ENCODE peak calls at places on chromosomes 6 and 20, in six cellular contexts. One of them, this sample, is unnamed.

GRCh38 chr6:106287215-106287614 is 38.3 kb downstream of the ATG5 start:
- DNase-seq in mesenchymal stem cell: peak; percentile 14
- DNase-seq in neuronal stem cell: no peak
- DNase-seq in H9: no peak
- DNase-seq in IMR-90: no peak
- DNase-seq in H1: no peak
- DNase-seq in this sample: peak; percentile 66

GRCh38 chr20:13443690-13444089 is 195.0 kb downstream of the TASP1 start:
- DNase-seq in mesenchymal stem cell: no peak
- DNase-seq in neuronal stem cell: no peak
- DNase-seq in H9: no peak
- DNase-seq in IMR-90: no peak
- DNase-seq in H1: no peak
- DNase-seq in this sample: no peak

GRCh38 chr20:64037498-64038213 is 1.7 kb downstream of the C20orf204 start:
- DNase-seq in mesenchymal stem cell: no peak
- DNase-seq in neuronal stem cell: no peak
- DNase-seq in H9: peak; percentile 75
- DNase-seq in IMR-90: no peak
- DNase-seq in H1: no peak
- DNase-seq in this sample: peak; percentile 51

GRCh38 chr20:58019850-58020625 is 208.4 kb downstream of the ANKRD60 start:
- DNase-seq in mesenchymal stem cell: no peak
- DNase-seq in neuronal stem cell: no peak
- DNase-seq in H9: peak; percentile 14
- DNase-seq in IMR-90: no peak
- DNase-seq in H1: no peak
- DNase-seq in this sample: no peak

GRCh38 chr6:144847906-144848305 is 562.8 kb downstream of the UTRN start:
- DNase-seq in mesenchymal stem cell: no peak
- DNase-seq in neuronal stem cell: no peak
- DNase-seq in H9: no peak
- DNase-seq in IMR-90: no peak
- DNase-seq in H1: no peak
- DNase-seq in this sample: peak; percentile 75

GRCh38 chr6:82567621-82568020 is 204.0 kb downstream of the TPBG start:
- DNase-seq in mesenchymal stem cell: peak; percentile 16
- DNase-seq in neuronal stem cell: no peak
- DNase-seq in H9: no peak
- DNase-seq in IMR-90: no peak
- DNase-seq in H1: no peak
- DNase-seq in this sample: no peak

GRCh38 chr20:58751956-58752355 is 59.4 kb downstream of the NPEPL1 start:
- DNase-seq in mesenchymal stem cell: no peak
- DNase-seq in neuronal stem cell: no peak
- DNase-seq in H9: no peak
- DNase-seq in IMR-90: no peak
- DNase-seq in H1: no peak
- DNase-seq in this sample: no peak

GRCh38 chr6:116564921-116565872 is 6.1 kb upstream of the RWDD1 start:
- DNase-seq in mesenchymal stem cell: no peak
- DNase-seq in neuronal stem cell: no peak
- DNase-seq in H9: no peak
- DNase-seq in IMR-90: no peak
- DNase-seq in H1: no peak
- DNase-seq in this sample: no peak

GRCh38 chr20:48153523-48153922 is 368.2 kb upstream of the SULF2 start:
- DNase-seq in mesenchymal stem cell: no peak
- DNase-seq in neuronal stem cell: no peak
- DNase-seq in H9: peak; percentile 38
- DNase-seq in IMR-90: no peak
- DNase-seq in H1: no peak
- DNase-seq in this sample: peak; percentile 84

GRCh38 chr6:101662111-101662897 is 268.8 kb downstream of the GRIK2 start:
- DNase-seq in mesenchymal stem cell: no peak
- DNase-seq in neuronal stem cell: no peak
- DNase-seq in H9: no peak
- DNase-seq in IMR-90: no peak
- DNase-seq in H1: no peak
- DNase-seq in this sample: no peak

GRCh38 chr6:169738972-169739529 is 12.3 kb downstream of the DYNLT2 start:
- DNase-seq in mesenchymal stem cell: no peak
- DNase-seq in neuronal stem cell: no peak
- DNase-seq in H9: no peak
- DNase-seq in IMR-90: no peak
- DNase-seq in H1: no peak
- DNase-seq in this sample: no peak

GRCh38 chr6:113299526-113299925 is 557.6 kb upstream of the MARCKS start:
- DNase-seq in mesenchymal stem cell: no peak
- DNase-seq in neuronal stem cell: no peak
- DNase-seq in H9: no peak
- DNase-seq in IMR-90: peak; percentile 41
- DNase-seq in H1: no peak
- DNase-seq in this sample: no peak

GRCh38 chr6:140062042-140063041 is 687.9 kb upstream of the CITED2 start:
- DNase-seq in mesenchymal stem cell: peak; percentile 85
- DNase-seq in neuronal stem cell: no peak
- DNase-seq in H9: no peak
- DNase-seq in IMR-90: peak; percentile 96
- DNase-seq in H1: no peak
- DNase-seq in this sample: peak; percentile 16

GRCh38 chr6:43009124-43009523 is 4.6 kb downstream of the MEA1 start:
- DNase-seq in mesenchymal stem cell: peak; percentile 39
- DNase-seq in neuronal stem cell: no peak
- DNase-seq in H9: no peak
- DNase-seq in IMR-90: peak; percentile 27
- DNase-seq in H1: no peak
- DNase-seq in this sample: peak; percentile 62

GRCh38 chr6:33672808-33673207 is 38.7 kb downstream of the UQCC2 start:
- DNase-seq in mesenchymal stem cell: peak; percentile 92
- DNase-seq in neuronal stem cell: no peak
- DNase-seq in H9: peak; percentile 69
- DNase-seq in IMR-90: peak; percentile 95
- DNase-seq in H1: no peak
- DNase-seq in this sample: peak; percentile 83

GRCh38 chr6:141988954-141989705 is 143.6 kb upstream of the GJE1 start:
- DNase-seq in mesenchymal stem cell: peak; percentile 78
- DNase-seq in neuronal stem cell: peak; percentile 40
- DNase-seq in H9: peak; percentile 69
- DNase-seq in IMR-90: peak; percentile 81
- DNase-seq in H1: peak; percentile 25
- DNase-seq in this sample: peak; percentile 93

GRCh38 chr6:168956884-168957730 is 296.5 kb downstream of the THBS2 start:
- DNase-seq in mesenchymal stem cell: peak; percentile 44
- DNase-seq in neuronal stem cell: peak; percentile 50
- DNase-seq in H9: peak; percentile 70
- DNase-seq in IMR-90: peak; percentile 80
- DNase-seq in H1: peak; percentile 25
- DNase-seq in this sample: peak; percentile 84

GRCh38 chr6:2578729-2579128 is 172.0 kb downstream of the MYLK4 start:
- DNase-seq in mesenchymal stem cell: no peak
- DNase-seq in neuronal stem cell: no peak
- DNase-seq in H9: no peak
- DNase-seq in IMR-90: peak; percentile 34
- DNase-seq in H1: no peak
- DNase-seq in this sample: peak; percentile 18

GRCh38 chr6:13593103-13593502 is 18.7 kb downstream of the SIRT5 start:
- DNase-seq in mesenchymal stem cell: no peak
- DNase-seq in neuronal stem cell: no peak
- DNase-seq in H9: no peak
- DNase-seq in IMR-90: no peak
- DNase-seq in H1: no peak
- DNase-seq in this sample: no peak

GRCh38 chr6:118869894-118870665 is 23.9 kb upstream of the ASF1A start:
- DNase-seq in mesenchymal stem cell: peak; percentile 6
- DNase-seq in neuronal stem cell: no peak
- DNase-seq in H9: no peak
- DNase-seq in IMR-90: no peak
- DNase-seq in H1: no peak
- DNase-seq in this sample: no peak

GRCh38 chr20:62321521-62321948 is 18.7 kb downstream of the ADRM1 start:
- DNase-seq in mesenchymal stem cell: peak; percentile 27
- DNase-seq in neuronal stem cell: no peak
- DNase-seq in H9: peak; percentile 78
- DNase-seq in IMR-90: no peak
- DNase-seq in H1: no peak
- DNase-seq in this sample: peak; percentile 67

GRCh38 chr20:32971703-32972161 is 32.5 kb downstream of the SUN5 start:
- DNase-seq in mesenchymal stem cell: no peak
- DNase-seq in neuronal stem cell: no peak
- DNase-seq in H9: peak; percentile 22
- DNase-seq in IMR-90: no peak
- DNase-seq in H1: no peak
- DNase-seq in this sample: no peak
- H3K4me2 ChIP-seq in mesenchymal stem cell: no peak overlapping the region
- H3K4me2 ChIP-seq in neuronal stem cell: no peak overlapping the region
- H3K4me2 ChIP-seq in H9: no peak overlapping the region
- H3K4me2 ChIP-seq in IMR-90: no peak overlapping the region
- H3K4me2 ChIP-seq in H1: no peak overlapping the region
- H3K4me2 ChIP-seq in this sample: no peak overlapping the region

DNA sequence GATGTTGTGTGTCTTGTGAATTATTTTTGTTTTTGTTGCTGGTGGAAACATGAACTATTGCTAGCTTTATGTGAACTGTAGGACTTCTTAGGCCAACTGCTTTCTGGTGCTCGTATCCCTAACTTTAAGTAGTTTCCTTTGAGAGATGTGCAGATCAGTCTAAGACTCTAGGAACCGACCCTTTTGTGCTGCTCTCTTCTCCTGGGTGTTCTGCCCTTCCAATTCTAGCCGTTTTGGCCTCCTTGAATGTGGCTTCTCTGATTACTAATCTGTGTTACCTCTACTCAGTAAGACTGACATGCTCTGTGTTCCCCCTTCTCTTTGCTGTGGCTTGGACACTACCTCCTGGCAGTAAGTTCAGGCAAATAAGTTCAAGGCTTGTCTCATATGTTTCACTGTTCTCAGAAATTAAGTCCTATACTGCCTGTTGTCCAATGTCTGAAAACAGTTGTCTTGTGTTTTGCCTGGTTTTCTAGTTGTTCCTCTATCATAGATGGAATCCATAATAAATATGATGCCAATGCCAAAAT is 58.0 kb downstream of the FOXO3 start:
- DNase-seq in mesenchymal stem cell: no peak
- DNase-seq in neuronal stem cell: no peak
- DNase-seq in H9: no peak
- DNase-seq in IMR-90: no peak
- DNase-seq in H1: no peak
- DNase-seq in this sample: no peak
- H3K4ac ChIP-seq in mesenchymal stem cell: no peak overlapping the region
- H3K4ac ChIP-seq in neuronal stem cell: no peak overlapping the region
- H3K4ac ChIP-seq in H9: no peak overlapping the region
- H3K4ac ChIP-seq in IMR-90: peak overlapping the region; percentile 30
- H3K4ac ChIP-seq in H1: no peak overlapping the region
- H3K4ac ChIP-seq in this sample: no peak overlapping the region

GRCh38 chr6:30100154-30100553 is 12.7 kb downstream of the TRIM31 start:
- DNase-seq in mesenchymal stem cell: no peak
- DNase-seq in neuronal stem cell: no peak
- DNase-seq in H9: no peak
- DNase-seq in IMR-90: no peak
- DNase-seq in H1: no peak
- DNase-seq in this sample: no peak
- H3K4me2 ChIP-seq in mesenchymal stem cell: no peak overlapping the region
- H3K4me2 ChIP-seq in neuronal stem cell: peak overlapping the region; percentile 20
- H3K4me2 ChIP-seq in H9: peak overlapping the region; percentile 95
- H3K4me2 ChIP-seq in IMR-90: no peak overlapping the region
- H3K4me2 ChIP-seq in H1: peak overlapping the region; percentile 79
- H3K4me2 ChIP-seq in this sample: no peak overlapping the region

GRCh38 chr20:38164624-38165088 is 414 bp downstream of the TGM2 start:
- DNase-seq in mesenchymal stem cell: no peak
- DNase-seq in neuronal stem cell: no peak
- DNase-seq in H9: no peak
- DNase-seq in IMR-90: no peak
- DNase-seq in H1: no peak
- DNase-seq in this sample: no peak
- H3K4ac ChIP-seq in mesenchymal stem cell: peak overlapping the region; percentile 77
- H3K4ac ChIP-seq in neuronal stem cell: no peak overlapping the region
- H3K4ac ChIP-seq in H9: no peak overlapping the region
- H3K4ac ChIP-seq in IMR-90: peak overlapping the region; percentile 92
- H3K4ac ChIP-seq in H1: no peak overlapping the region
- H3K4ac ChIP-seq in this sample: no peak overlapping the region

DNA sequence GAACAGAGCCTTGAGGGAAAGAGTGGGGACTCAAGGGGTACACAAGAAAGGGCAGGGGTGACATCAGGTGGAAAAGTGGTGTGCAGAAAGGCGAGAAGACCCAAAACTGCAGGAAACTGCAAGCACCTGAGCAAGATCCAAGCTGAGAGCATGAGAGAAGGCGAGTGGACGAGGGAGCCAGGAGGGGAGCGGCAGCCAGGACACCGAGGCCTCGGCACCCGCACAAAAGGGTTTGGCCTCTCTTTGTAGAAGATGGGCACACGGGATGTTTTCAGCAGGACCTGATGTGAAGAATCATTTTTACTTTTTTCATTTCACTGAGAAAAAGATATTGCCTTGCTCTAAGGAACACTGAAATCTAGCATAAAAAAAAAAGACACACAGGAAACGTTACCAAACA is 82.1 kb upstream of the FOXQ1 start:
- DNase-seq in mesenchymal stem cell: no peak
- DNase-seq in neuronal stem cell: no peak
- DNase-seq in H9: no peak
- DNase-seq in IMR-90: no peak
- DNase-seq in H1: no peak
- DNase-seq in this sample: no peak
- H3K4me2 ChIP-seq in mesenchymal stem cell: no peak overlapping the region
- H3K4me2 ChIP-seq in neuronal stem cell: no peak overlapping the region
- H3K4me2 ChIP-seq in H9: no peak overlapping the region
- H3K4me2 ChIP-seq in IMR-90: no peak overlapping the region
- H3K4me2 ChIP-seq in H1: no peak overlapping the region
- H3K4me2 ChIP-seq in this sample: no peak overlapping the region

DNA sequence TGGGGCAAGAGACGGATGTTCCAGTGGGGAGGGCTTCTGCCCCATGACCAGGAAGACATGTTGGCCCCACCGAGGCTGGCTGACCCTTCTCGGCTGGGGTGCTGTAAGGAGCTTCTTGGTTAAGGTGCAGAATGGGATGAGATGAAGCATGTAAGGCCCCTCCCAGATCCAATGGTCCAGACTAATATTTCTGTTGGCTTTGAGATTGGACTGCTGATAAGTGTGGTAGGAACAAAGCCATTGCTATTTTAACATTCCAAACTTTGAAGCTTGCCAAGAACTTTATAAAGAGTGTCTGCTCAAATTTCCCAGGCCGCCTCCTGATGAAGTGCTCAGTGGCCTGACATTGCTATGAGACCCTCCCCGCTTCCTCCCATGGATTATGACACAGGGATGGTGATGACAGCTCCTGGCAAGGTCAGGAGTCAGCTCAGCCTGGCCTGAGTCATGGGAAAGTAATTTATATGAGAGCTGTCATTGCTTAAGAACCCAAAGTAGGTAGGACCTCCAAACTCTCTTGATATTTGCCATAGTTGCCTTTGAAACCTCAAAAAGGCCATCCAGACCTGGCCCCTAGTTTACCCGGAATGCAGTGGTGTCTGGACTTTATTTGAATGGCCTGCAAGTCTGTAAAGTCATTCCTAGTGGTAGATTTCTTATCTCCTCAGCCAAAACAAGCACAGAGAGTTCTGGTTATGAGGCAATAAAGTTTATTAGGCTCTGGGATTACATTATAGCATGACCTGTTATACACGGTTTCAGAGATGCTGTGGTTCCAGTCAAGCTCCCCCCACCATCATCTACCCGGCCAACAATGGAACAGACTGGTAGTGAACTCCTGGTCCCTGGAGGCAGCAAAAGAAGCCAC is 55.2 kb downstream of the TGM2 start:
- DNase-seq in mesenchymal stem cell: peak; percentile 92
- DNase-seq in neuronal stem cell: no peak
- DNase-seq in H9: no peak
- DNase-seq in IMR-90: peak; percentile 79
- DNase-seq in H1: no peak
- DNase-seq in this sample: peak; percentile 69
- H3K4ac ChIP-seq in mesenchymal stem cell: peak overlapping the region; percentile 83
- H3K4ac ChIP-seq in neuronal stem cell: no peak overlapping the region
- H3K4ac ChIP-seq in H9: no peak overlapping the region
- H3K4ac ChIP-seq in IMR-90: peak overlapping the region; percentile 87
- H3K4ac ChIP-seq in H1: no peak overlapping the region
- H3K4ac ChIP-seq in this sample: no peak overlapping the region